ENCODE peak calls at places on chromosomes 13 and 19, in five cellular contexts. Y is AG09309, A is tibial artery, G is Peyer's patch, K is uterus. N is an unnamed sample.

GRCh38 chr19:30228726-30229523 is 143.3 kb upstream of the ZNF536 start:
- DNase-seq in G (no peak), K (no peak), Y (no peak), A (no peak), N (no peak)

GRCh38 chr13:35485451-35485850 is 9.0 kb upstream of the MAB21L1 start:
- DNase-seq in Y (no peak), K (no peak), A (no peak), G (no peak), N (no peak)

GRCh38 chr19:32318884-32319520 is 26.4 kb upstream of the ZNF507 start:
- DNase-seq in Y (no peak), G (no peak), A (no peak), K (no peak), N (no peak)

GRCh38 chr19:54024660-54025059 is 33.2 kb downstream of the CACNG6 start:
- DNase-seq in G (no peak), Y (no peak), K (no peak), A (no peak), N (no peak)

GRCh38 chr19:52034051-52034728 is 6.0 kb upstream of the ZNF614 start:
- DNase-seq in Y (no peak), G (no peak), A (no peak), K (no peak), N (no peak)

GRCh38 chr13:33186851-33187250 is 98.7 kb downstream of the STARD13 start:
- DNase-seq in G (no peak), Y (no peak), K (no peak), A (no peak), N (peak; percentile 38)

GRCh38 chr13:98293570-98294142 is 116.6 kb upstream of the RNF113B start:
- DNase-seq in K (no peak), Y (no peak), G (no peak), A (no peak), N (no peak)

GRCh38 chr13:46648166-46648607 is 95.2 kb downstream of the LRCH1 start:
- DNase-seq in G (no peak), Y (no peak), K (no peak), A (no peak), N (peak; percentile 74)

GRCh38 chr13:66087149-66087780 is 1142.9 kb downstream of the PCDH9 start:
- DNase-seq in A (no peak), K (no peak), G (no peak), Y (no peak), N (no peak)

GRCh38 chr13:30052127-30052526 is 201.7 kb upstream of the UBL3 start:
- DNase-seq in G (no peak), Y (no peak), K (no peak), A (no peak), N (no peak)

GRCh38 chr13:21825186-21825585 is 154.3 kb downstream of the FGF9 start:
- DNase-seq in Y (no peak), G (no peak), K (no peak), A (no peak), N (no peak)

GRCh38 chr13:99383511-99383921 is 76.3 kb upstream of the GPR183 start:
- DNase-seq in G (no peak), Y (no peak), K (no peak), A (no peak), N (no peak)

GRCh38 chr13:60274664-60275063 is 110.9 kb upstream of the DIAPH3 start:
- DNase-seq in K (no peak), A (no peak), Y (no peak), G (no peak), N (no peak)

GRCh38 chr13:42066542-42066941 is 18.1 kb downstream of the DGKH start:
- DNase-seq in Y (peak; percentile 55), G (no peak), A (no peak), K (no peak), N (no peak)

GRCh38 chr13:36549771-36550170 is 117.5 kb downstream of the CCNA1 start:
- DNase-seq in G (no peak), A (no peak), Y (no peak), K (no peak), N (no peak)

GRCh38 chr13:114112826-114113322 is 19.5 kb downstream of the RASA3 start:
- DNase-seq in G (no peak), K (peak; percentile 8), A (peak; percentile 2), Y (no peak), N (no peak)

GRCh38 chr19:29942404-29943261 is 594 bp downstream of the URI1 start:
- DNase-seq in Y (no peak), A (peak; percentile 53), K (peak; percentile 29), G (peak; percentile 84), N (peak; percentile 85)

GRCh38 chr19:2391118-2391725 is 31.2 kb downstream of the TMPRSS9 start:
- DNase-seq in K (peak; percentile 39), Y (no peak), A (no peak), G (no peak), N (peak; percentile 83)

GRCh38 chr19:15403151-15403531 is 15.6 kb downstream of the AKAP8L start:
- DNase-seq in G (no peak), A (no peak), Y (no peak), K (no peak), N (no peak)

GRCh38 chr19:10317045-10317856 is 1.4 kb upstream of the FDX2 start:
- DNase-seq in K (no peak), Y (no peak), G (no peak), A (no peak), N (no peak)

GRCh38 chr13:23996456-23996855 is 99.2 kb upstream of the C1QTNF9B start:
- DNase-seq in K (no peak), Y (no peak), G (no peak), A (no peak), N (no peak)

GRCh38 chr19:49355890-49356289 is 6.3 kb downstream of the TEAD2 start:
- DNase-seq in K (peak; percentile 32), G (no peak), Y (no peak), A (no peak), N (no peak)

GRCh38 chr19:49361438-49362047 is 673 bp downstream of the TEAD2 start:
- DNase-seq in Y (peak; percentile 16), K (peak; percentile 91), A (peak; percentile 77), G (peak; percentile 72), N (no peak)

GRCh38 chr19:49357186-49357585 is 5.0 kb downstream of the TEAD2 start:
- DNase-seq in Y (no peak), A (no peak), G (no peak), K (no peak), N (no peak)

GRCh38 chr19:49359851-49360845 is 2.1 kb downstream of the TEAD2 start:
- DNase-seq in G (no peak), K (peak; percentile 27), A (no peak), Y (no peak), N (no peak)

GRCh38 chr19:49356382-49356781 is 5.8 kb downstream of the TEAD2 start:
- DNase-seq in A (no peak), G (no peak), K (no peak), Y (no peak), N (no peak)
- H3K4me3 ChIP-seq in A (no peak overlapping the region), G (no peak overlapping the region), K (no peak overlapping the region), Y (no peak overlapping the region), N (no peak overlapping the region)

GRCh38 chr19:40519352-40520322 is 52.8 kb downstream of the SPTBN4 start:
- DNase-seq in Y (no peak), A (no peak), K (no peak), G (no peak), N (no peak)

GRCh38 chr19:40523322-40524047 is 53.2 kb upstream of the SHKBP1 start:
- DNase-seq in Y (peak; percentile 3), G (peak; percentile 90), K (no peak), A (peak; percentile 29), N (peak; percentile 67)

GRCh38 chr19:40524133-40524549 is 52.5 kb upstream of the SHKBP1 start:
- DNase-seq in Y (no peak), G (no peak), A (no peak), K (no peak), N (no peak)

GRCh38 chr19:40524655-40525054 is 52.0 kb upstream of the SHKBP1 start:
- DNase-seq in A (no peak), Y (no peak), G (no peak), K (no peak), N (no peak)

DNA sequence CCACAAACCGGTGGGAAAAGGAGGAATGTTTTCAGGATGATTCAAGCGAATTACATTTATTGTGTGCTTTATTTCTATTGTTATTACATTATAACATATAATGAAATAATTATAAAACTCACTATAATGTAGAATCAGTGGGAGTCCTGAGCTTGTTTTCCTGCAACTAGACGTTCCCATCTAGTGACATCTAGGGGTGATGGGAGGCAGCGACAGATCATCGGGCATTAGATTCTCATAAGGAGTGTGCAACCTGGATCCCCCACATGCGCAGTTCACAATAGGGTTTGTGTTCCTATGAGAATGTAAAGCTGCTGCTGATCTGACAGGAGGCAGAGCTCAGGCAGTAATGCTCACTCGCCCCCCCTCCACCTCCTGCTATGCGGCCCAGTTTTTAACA is 54.5 kb downstream of the SPTBN4 start:
- DNase-seq in Y (peak; percentile 11), K (no peak), A (no peak), G (no peak), N (peak; percentile 21)
- TF ChIP-seq CTCF in Y (peak; percentile 62), K (no peak), A (peak; percentile 21), G (peak; percentile 5), N (peak; percentile 12)

DNA sequence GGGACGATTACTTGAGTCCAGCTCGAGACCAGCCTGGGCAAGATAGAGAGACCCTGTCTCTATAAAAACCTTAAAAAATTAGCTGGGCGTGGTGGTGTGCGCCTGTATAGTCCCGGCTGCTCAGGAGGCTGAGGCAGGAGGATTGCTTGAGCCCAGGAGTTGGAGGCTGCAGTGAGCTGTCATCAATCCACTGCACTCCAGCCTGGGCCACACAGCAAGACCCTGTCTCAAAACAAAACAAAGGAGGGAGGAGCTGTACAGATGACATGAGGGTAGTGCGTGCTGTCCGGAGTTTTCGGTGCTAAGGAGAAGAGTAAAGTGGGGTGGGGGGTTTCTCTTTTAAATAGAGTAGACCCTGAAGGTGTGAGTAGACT is 22.6 kb downstream of the HDGFL2 start:
- DNase-seq in A (no peak), G (no peak), Y (no peak), K (no peak), N (no peak)
- H3K4me3 ChIP-seq in A (no peak overlapping the region), G (no peak overlapping the region), Y (no peak overlapping the region), K (no peak overlapping the region), N (no peak overlapping the region)

GRCh38 chr19:38320969-38321339 is 1.3 kb downstream of the KCNK6 start:
- DNase-seq in Y (no peak), A (no peak), K (no peak), G (no peak), N (no peak)

GRCh38 chr19:38323276-38323675 is 3.6 kb downstream of the KCNK6 start:
- DNase-seq in G (no peak), K (no peak), A (no peak), Y (no peak), N (no peak)

GRCh38 chr19:38324431-38324830 is 4.8 kb downstream of the KCNK6 start:
- DNase-seq in K (no peak), A (no peak), G (no peak), Y (no peak), N (no peak)

GRCh38 chr19:38319421-38320258 is at the start of gene KCNK6:
- DNase-seq in A (peak; percentile 41), Y (no peak), K (peak; percentile 40), G (peak; percentile 82), N (peak; percentile 26)

DNA sequence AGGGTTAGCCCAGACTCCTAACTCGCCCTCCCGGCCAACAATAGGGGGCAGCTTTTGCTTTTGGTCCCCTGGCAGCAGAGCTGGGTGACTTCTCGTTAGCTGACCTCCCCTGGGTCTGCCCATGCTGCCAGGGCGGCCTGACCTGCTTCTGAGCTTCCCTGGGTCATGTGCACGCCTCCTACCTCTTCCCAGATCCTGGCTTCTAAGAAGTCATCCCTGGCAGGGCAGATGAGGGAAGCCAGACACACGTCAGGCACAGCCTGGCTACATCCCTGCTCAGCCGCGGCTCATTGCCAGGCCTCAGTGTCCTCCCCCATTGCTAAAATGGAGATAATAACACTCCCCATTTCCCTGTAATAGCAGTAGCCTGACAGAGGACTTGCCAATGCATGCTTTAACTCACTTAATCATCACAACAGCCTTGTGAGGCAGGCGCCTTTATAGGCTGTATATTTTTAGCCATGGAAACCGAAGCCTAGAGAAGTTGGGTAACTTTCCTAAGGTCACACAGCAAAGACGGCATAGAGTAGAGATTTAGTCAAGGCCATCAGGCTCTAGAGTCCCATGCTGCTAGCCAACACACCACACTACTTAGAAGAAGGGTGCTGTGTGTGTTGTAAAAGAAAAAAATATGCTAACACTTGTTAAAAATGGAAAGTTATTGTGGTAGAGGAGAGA is 2.1 kb downstream of the KCNK6 start:
- DNase-seq in K (peak; percentile 96), A (no peak), G (no peak), Y (peak; percentile 58), N (no peak)
- TF ChIP-seq CTCF in K (peak; percentile 15), A (no peak), G (no peak), Y (peak; percentile 10), N (no peak)